ENCODE peak calls at places on chromosomes 16 and 17, in ten cellular contexts. One of them, this sample, is unnamed.

GRCh38 chr16:58111331-58111627 is 17.9 kb downstream of the CFAP20 start:
- DNase-seq in naive thymus-derived CD4-positive, alpha-beta T cell: no peak
- DNase-seq in gastrocnemius medialis: no peak
- DNase-seq in right cardiac atrium: no peak
- DNase-seq in cardiac muscle cell: no peak
- DNase-seq in IMR-90: no peak
- DNase-seq in adrenal gland: no peak
- DNase-seq in transverse colon: no peak
- DNase-seq in neuronal stem cell: no peak
- DNase-seq in aorta: no peak
- DNase-seq in this sample: no peak

GRCh38 chr17:36534117-36534880 is at the start of gene MYO19:
- DNase-seq in naive thymus-derived CD4-positive, alpha-beta T cell: peak; percentile 56
- DNase-seq in right cardiac atrium: peak; percentile 89
- DNase-seq in cardiac muscle cell: peak; percentile 66
- DNase-seq in neuronal stem cell: peak; percentile 72
- DNase-seq in transverse colon: peak; percentile 82
- DNase-seq in aorta: peak; percentile 72
- DNase-seq in adrenal gland: peak; percentile 77
- DNase-seq in gastrocnemius medialis: peak; percentile 75
- DNase-seq in IMR-90: peak; percentile 44
- DNase-seq in this sample: peak; percentile 52

GRCh38 chr17:69743091-69743490 is 328.6 kb downstream of the MAP2K6 start:
- DNase-seq in naive thymus-derived CD4-positive, alpha-beta T cell: no peak
- DNase-seq in IMR-90: peak; percentile 41
- DNase-seq in adrenal gland: no peak
- DNase-seq in neuronal stem cell: no peak
- DNase-seq in right cardiac atrium: no peak
- DNase-seq in gastrocnemius medialis: no peak
- DNase-seq in transverse colon: no peak
- DNase-seq in aorta: no peak
- DNase-seq in cardiac muscle cell: no peak
- DNase-seq in this sample: no peak

GRCh38 chr17:45334231-45334630 is 17.4 kb upstream of the MAP3K14 start:
- DNase-seq in aorta: no peak
- DNase-seq in IMR-90: no peak
- DNase-seq in neuronal stem cell: no peak
- DNase-seq in transverse colon: peak; percentile 7
- DNase-seq in cardiac muscle cell: no peak
- DNase-seq in adrenal gland: no peak
- DNase-seq in right cardiac atrium: no peak
- DNase-seq in naive thymus-derived CD4-positive, alpha-beta T cell: no peak
- DNase-seq in gastrocnemius medialis: no peak
- DNase-seq in this sample: no peak

GRCh38 chr17:42288985-42289862 is 926 bp downstream of the STAT5A start:
- DNase-seq in adrenal gland: peak; percentile 63
- DNase-seq in IMR-90: no peak
- DNase-seq in naive thymus-derived CD4-positive, alpha-beta T cell: peak; percentile 67
- DNase-seq in aorta: peak; percentile 68
- DNase-seq in cardiac muscle cell: no peak
- DNase-seq in neuronal stem cell: no peak
- DNase-seq in transverse colon: peak; percentile 68
- DNase-seq in gastrocnemius medialis: peak; percentile 48
- DNase-seq in right cardiac atrium: peak; percentile 79
- DNase-seq in this sample: no peak

GRCh38 chr17:73286863-73287296 is 24.9 kb downstream of the CDC42EP4 start:
- DNase-seq in cardiac muscle cell: peak; percentile 73
- DNase-seq in naive thymus-derived CD4-positive, alpha-beta T cell: no peak
- DNase-seq in gastrocnemius medialis: no peak
- DNase-seq in aorta: no peak
- DNase-seq in transverse colon: no peak
- DNase-seq in IMR-90: peak; percentile 41
- DNase-seq in adrenal gland: peak; percentile 74
- DNase-seq in right cardiac atrium: peak; percentile 62
- DNase-seq in neuronal stem cell: no peak
- DNase-seq in this sample: no peak

GRCh38 chr17:67157732-67158639 is 87.0 kb downstream of the HELZ start:
- DNase-seq in cardiac muscle cell: peak; percentile 58
- DNase-seq in IMR-90: peak; percentile 57
- DNase-seq in neuronal stem cell: no peak
- DNase-seq in gastrocnemius medialis: no peak
- DNase-seq in right cardiac atrium: no peak
- DNase-seq in aorta: no peak
- DNase-seq in naive thymus-derived CD4-positive, alpha-beta T cell: no peak
- DNase-seq in transverse colon: no peak
- DNase-seq in adrenal gland: no peak
- DNase-seq in this sample: no peak

GRCh38 chr17:50476545-50477315 is 1.9 kb upstream of the RSAD1 start:
- DNase-seq in naive thymus-derived CD4-positive, alpha-beta T cell: no peak
- DNase-seq in cardiac muscle cell: no peak
- DNase-seq in IMR-90: no peak
- DNase-seq in transverse colon: peak; percentile 58
- DNase-seq in adrenal gland: no peak
- DNase-seq in neuronal stem cell: no peak
- DNase-seq in gastrocnemius medialis: no peak
- DNase-seq in right cardiac atrium: no peak
- DNase-seq in aorta: no peak
- DNase-seq in this sample: no peak

GRCh38 chr16:88936008-88936912 is 40.7 kb downstream of the CBFA2T3 start:
- DNase-seq in gastrocnemius medialis: peak; percentile 32
- DNase-seq in neuronal stem cell: no peak
- DNase-seq in transverse colon: peak; percentile 67
- DNase-seq in right cardiac atrium: peak; percentile 76
- DNase-seq in cardiac muscle cell: no peak
- DNase-seq in naive thymus-derived CD4-positive, alpha-beta T cell: no peak
- DNase-seq in IMR-90: no peak
- DNase-seq in aorta: peak; percentile 82
- DNase-seq in adrenal gland: no peak
- DNase-seq in this sample: no peak

GRCh38 chr16:85568519-85568918 is 44.6 kb upstream of the GSE1 start:
- DNase-seq in neuronal stem cell: no peak
- DNase-seq in naive thymus-derived CD4-positive, alpha-beta T cell: no peak
- DNase-seq in IMR-90: no peak
- DNase-seq in right cardiac atrium: peak; percentile 83
- DNase-seq in cardiac muscle cell: no peak
- DNase-seq in aorta: no peak
- DNase-seq in transverse colon: peak; percentile 84
- DNase-seq in gastrocnemius medialis: no peak
- DNase-seq in adrenal gland: no peak
- DNase-seq in this sample: no peak

GRCh38 chr17:54754560-54754959 is 146.1 kb upstream of the TOM1L1 start:
- DNase-seq in aorta: no peak
- DNase-seq in neuronal stem cell: no peak
- DNase-seq in adrenal gland: no peak
- DNase-seq in right cardiac atrium: no peak
- DNase-seq in cardiac muscle cell: no peak
- DNase-seq in transverse colon: no peak
- DNase-seq in gastrocnemius medialis: no peak
- DNase-seq in IMR-90: no peak
- DNase-seq in naive thymus-derived CD4-positive, alpha-beta T cell: no peak
- DNase-seq in this sample: no peak

GRCh38 chr16:88295526-88296436 is 87.0 kb upstream of the ZNF469 start:
- DNase-seq in neuronal stem cell: no peak
- DNase-seq in transverse colon: no peak
- DNase-seq in cardiac muscle cell: no peak
- DNase-seq in gastrocnemius medialis: no peak
- DNase-seq in aorta: no peak
- DNase-seq in right cardiac atrium: no peak
- DNase-seq in naive thymus-derived CD4-positive, alpha-beta T cell: no peak
- DNase-seq in IMR-90: no peak
- DNase-seq in adrenal gland: no peak
- DNase-seq in this sample: no peak

GRCh38 chr17:18967806-18968744 is 16.1 kb downstream of the SLC5A10 start:
- DNase-seq in cardiac muscle cell: no peak
- DNase-seq in neuronal stem cell: no peak
- DNase-seq in adrenal gland: no peak
- DNase-seq in transverse colon: no peak
- DNase-seq in naive thymus-derived CD4-positive, alpha-beta T cell: no peak
- DNase-seq in aorta: no peak
- DNase-seq in right cardiac atrium: no peak
- DNase-seq in gastrocnemius medialis: no peak
- DNase-seq in IMR-90: no peak
- DNase-seq in this sample: no peak

GRCh38 chr17:63402808-63403207 is 43.3 kb downstream of the CYB561 start:
- DNase-seq in cardiac muscle cell: peak; percentile 82
- DNase-seq in neuronal stem cell: no peak
- DNase-seq in transverse colon: no peak
- DNase-seq in IMR-90: peak; percentile 93
- DNase-seq in naive thymus-derived CD4-positive, alpha-beta T cell: no peak
- DNase-seq in right cardiac atrium: no peak
- DNase-seq in aorta: no peak
- DNase-seq in gastrocnemius medialis: no peak
- DNase-seq in adrenal gland: no peak
- DNase-seq in this sample: no peak
- H3K4me1 ChIP-seq in cardiac muscle cell: peaks cover 9% of the 10 kb centered on the region
- H3K4me1 ChIP-seq in neuronal stem cell: peaks cover 2% of the 10 kb centered on the region
- H3K4me1 ChIP-seq in transverse colon: peaks cover 18% of the 10 kb centered on the region
- H3K4me1 ChIP-seq in IMR-90: peaks cover 21% of the 10 kb centered on the region
- H3K4me1 ChIP-seq in naive thymus-derived CD4-positive, alpha-beta T cell: no peaks in the 10 kb centered on the region
- H3K4me1 ChIP-seq in right cardiac atrium: no peaks in the 10 kb centered on the region
- H3K4me1 ChIP-seq in aorta: peaks cover 9% of the 10 kb centered on the region
- H3K4me1 ChIP-seq in gastrocnemius medialis: no peaks in the 10 kb centered on the region
- H3K4me1 ChIP-seq in adrenal gland: no peaks in the 10 kb centered on the region
- H3K4me1 ChIP-seq in this sample: peaks cover 5% of the 10 kb centered on the region

GRCh38 chr16:8865145-8865882 is 3.5 kb downstream of the CARHSP1 start:
- DNase-seq in IMR-90: no peak
- DNase-seq in right cardiac atrium: peak; percentile 40
- DNase-seq in gastrocnemius medialis: no peak
- DNase-seq in adrenal gland: no peak
- DNase-seq in neuronal stem cell: no peak
- DNase-seq in aorta: no peak
- DNase-seq in transverse colon: no peak
- DNase-seq in naive thymus-derived CD4-positive, alpha-beta T cell: no peak
- DNase-seq in cardiac muscle cell: no peak
- DNase-seq in this sample: no peak
- H3K4me1 ChIP-seq in IMR-90: peaks cover 28% of the 10 kb centered on the region
- H3K4me1 ChIP-seq in right cardiac atrium: peaks cover 31% of the 10 kb centered on the region
- H3K4me1 ChIP-seq in gastrocnemius medialis: peaks cover 39% of the 10 kb centered on the region
- H3K4me1 ChIP-seq in adrenal gland: peaks cover 68% of the 10 kb centered on the region
- H3K4me1 ChIP-seq in neuronal stem cell: peaks cover 28% of the 10 kb centered on the region
- H3K4me1 ChIP-seq in aorta: no peaks in the 10 kb centered on the region
- H3K4me1 ChIP-seq in transverse colon: peaks cover 81% of the 10 kb centered on the region
- H3K4me1 ChIP-seq in naive thymus-derived CD4-positive, alpha-beta T cell: peaks cover 6% of the 10 kb centered on the region
- H3K4me1 ChIP-seq in cardiac muscle cell: peaks cover 28% of the 10 kb centered on the region
- H3K4me1 ChIP-seq in this sample: peaks cover 29% of the 10 kb centered on the region

GRCh38 chr16:86483-86952 is 8.5 kb downstream of the MPG start:
- DNase-seq in aorta: peak; percentile 57
- DNase-seq in neuronal stem cell: no peak
- DNase-seq in gastrocnemius medialis: no peak
- DNase-seq in IMR-90: no peak
- DNase-seq in naive thymus-derived CD4-positive, alpha-beta T cell: no peak
- DNase-seq in adrenal gland: no peak
- DNase-seq in cardiac muscle cell: no peak
- DNase-seq in transverse colon: no peak
- DNase-seq in right cardiac atrium: peak; percentile 63
- DNase-seq in this sample: no peak
- H3K4me1 ChIP-seq in aorta: no peaks in the 10 kb centered on the region
- H3K4me1 ChIP-seq in neuronal stem cell: no peaks in the 10 kb centered on the region
- H3K4me1 ChIP-seq in gastrocnemius medialis: peaks cover 30% of the 10 kb centered on the region
- H3K4me1 ChIP-seq in IMR-90: peaks cover 18% of the 10 kb centered on the region
- H3K4me1 ChIP-seq in naive thymus-derived CD4-positive, alpha-beta T cell: peaks cover 11% of the 10 kb centered on the region
- H3K4me1 ChIP-seq in adrenal gland: peaks cover 6% of the 10 kb centered on the region
- H3K4me1 ChIP-seq in cardiac muscle cell: peaks cover 1% of the 10 kb centered on the region
- H3K4me1 ChIP-seq in transverse colon: peaks cover 20% of the 10 kb centered on the region
- H3K4me1 ChIP-seq in right cardiac atrium: peaks cover 7% of the 10 kb centered on the region
- H3K4me1 ChIP-seq in this sample: peaks cover 19% of the 10 kb centered on the region

GRCh38 chr17:57604771-57605733 is 140.0 kb downstream of the CCDC182 start:
- DNase-seq in gastrocnemius medialis: peak; percentile 64
- DNase-seq in right cardiac atrium: peak; percentile 81
- DNase-seq in cardiac muscle cell: peak; percentile 68
- DNase-seq in IMR-90: peak; percentile 55
- DNase-seq in adrenal gland: peak; percentile 68
- DNase-seq in transverse colon: peak; percentile 72
- DNase-seq in neuronal stem cell: no peak
- DNase-seq in aorta: peak; percentile 75
- DNase-seq in naive thymus-derived CD4-positive, alpha-beta T cell: peak; percentile 68
- DNase-seq in this sample: peak; percentile 41
- H3K4me1 ChIP-seq in gastrocnemius medialis: peaks cover 56% of the 10 kb centered on the region
- H3K4me1 ChIP-seq in right cardiac atrium: peaks cover 11% of the 10 kb centered on the region
- H3K4me1 ChIP-seq in cardiac muscle cell: peaks cover 22% of the 10 kb centered on the region
- H3K4me1 ChIP-seq in IMR-90: peaks cover 17% of the 10 kb centered on the region
- H3K4me1 ChIP-seq in adrenal gland: peaks cover 28% of the 10 kb centered on the region
- H3K4me1 ChIP-seq in transverse colon: peaks cover 38% of the 10 kb centered on the region
- H3K4me1 ChIP-seq in neuronal stem cell: peaks cover 27% of the 10 kb centered on the region
- H3K4me1 ChIP-seq in aorta: peaks cover 3% of the 10 kb centered on the region
- H3K4me1 ChIP-seq in naive thymus-derived CD4-positive, alpha-beta T cell: peaks cover 71% of the 10 kb centered on the region
- H3K4me1 ChIP-seq in this sample: peaks cover 12% of the 10 kb centered on the region

GRCh38 chr17:3888343-3889171 is 4.3 kb downstream of the CAMKK1 start:
- DNase-seq in transverse colon: peak; percentile 85
- DNase-seq in aorta: peak; percentile 81
- DNase-seq in right cardiac atrium: peak; percentile 93
- DNase-seq in IMR-90: peak; percentile 94
- DNase-seq in naive thymus-derived CD4-positive, alpha-beta T cell: no peak
- DNase-seq in neuronal stem cell: no peak
- DNase-seq in cardiac muscle cell: peak; percentile 94
- DNase-seq in gastrocnemius medialis: peak; percentile 80
- DNase-seq in adrenal gland: peak; percentile 53
- DNase-seq in this sample: peak; percentile 94
- H3K4me1 ChIP-seq in transverse colon: peaks cover 70% of the 10 kb centered on the region
- H3K4me1 ChIP-seq in aorta: no peaks in the 10 kb centered on the region
- H3K4me1 ChIP-seq in right cardiac atrium: peaks cover 6% of the 10 kb centered on the region
- H3K4me1 ChIP-seq in IMR-90: peaks cover 49% of the 10 kb centered on the region
- H3K4me1 ChIP-seq in naive thymus-derived CD4-positive, alpha-beta T cell: peaks cover 32% of the 10 kb centered on the region
- H3K4me1 ChIP-seq in neuronal stem cell: peaks cover 13% of the 10 kb centered on the region
- H3K4me1 ChIP-seq in cardiac muscle cell: peaks cover 9% of the 10 kb centered on the region
- H3K4me1 ChIP-seq in gastrocnemius medialis: peaks cover 23% of the 10 kb centered on the region
- H3K4me1 ChIP-seq in adrenal gland: peaks cover 58% of the 10 kb centered on the region
- H3K4me1 ChIP-seq in this sample: peaks cover 85% of the 10 kb centered on the region

GRCh38 chr16:73046484-73047214 is 1.3 kb downstream of the ZFHX3 start:
- DNase-seq in gastrocnemius medialis: no peak
- DNase-seq in IMR-90: no peak
- DNase-seq in adrenal gland: no peak
- DNase-seq in transverse colon: no peak
- DNase-seq in aorta: peak; percentile 12
- DNase-seq in neuronal stem cell: no peak
- DNase-seq in right cardiac atrium: no peak
- DNase-seq in cardiac muscle cell: no peak
- DNase-seq in naive thymus-derived CD4-positive, alpha-beta T cell: no peak
- DNase-seq in this sample: no peak
- H3K4me1 ChIP-seq in gastrocnemius medialis: peaks cover 90% of the 10 kb centered on the region
- H3K4me1 ChIP-seq in IMR-90: peaks cover 51% of the 10 kb centered on the region
- H3K4me1 ChIP-seq in adrenal gland: peaks cover 43% of the 10 kb centered on the region
- H3K4me1 ChIP-seq in transverse colon: peaks cover 84% of the 10 kb centered on the region
- H3K4me1 ChIP-seq in aorta: peaks cover 16% of the 10 kb centered on the region
- H3K4me1 ChIP-seq in neuronal stem cell: peaks cover 21% of the 10 kb centered on the region
- H3K4me1 ChIP-seq in right cardiac atrium: peaks cover 15% of the 10 kb centered on the region
- H3K4me1 ChIP-seq in cardiac muscle cell: peaks cover 73% of the 10 kb centered on the region
- H3K4me1 ChIP-seq in naive thymus-derived CD4-positive, alpha-beta T cell: no peaks in the 10 kb centered on the region
- H3K4me1 ChIP-seq in this sample: peaks cover 57% of the 10 kb centered on the region

This sample was measured in SJSA1.